ENCODE peak calls at places on chromosomes 1 and 21, in five cellular contexts. G, V, X, I and P are unnamed samples.

GRCh38 chr1:110119843-110120242 is 7.6 kb downstream of the UBL4B start:
- DNase-seq in V (no peak), X (no peak), G (peak; percentile 44), I (no peak), P (no peak)

GRCh38 chr1:186775881-186776560 is 52.7 kb upstream of the PLA2G4A start:
- DNase-seq in I (no peak), X (no peak), G (no peak), V (no peak), P (no peak)

GRCh38 chr1:35773711-35774110 is 3.9 kb upstream of the CLSPN start:
- DNase-seq in X (no peak), I (no peak), V (no peak), G (no peak), P (no peak)

GRCh38 chr1:39657402-39657801 is 14.5 kb downstream of the NT5C1A start:
- DNase-seq in X (peak; percentile 35), V (no peak), G (no peak), I (no peak), P (no peak)

GRCh38 chr21:34498623-34499022 is 13.4 kb downstream of the KCNE1 start:
- DNase-seq in X (peak; percentile 38), V (no peak), I (no peak), G (no peak), P (no peak)

GRCh38 chr1:15756143-15757015 is 2.2 kb upstream of the FBLIM1 start:
- DNase-seq in X (no peak), I (no peak), V (no peak), G (no peak), P (peak; percentile 80)

GRCh38 chr1:232428781-232429530 is 201.0 kb downstream of the SIPA1L2 start:
- DNase-seq in G (no peak), X (peak; percentile 89), V (no peak), I (no peak), P (no peak)

GRCh38 chr1:71526824-71527223 is 446.0 kb upstream of the ZRANB2 start:
- DNase-seq in I (no peak), G (no peak), X (no peak), V (no peak), P (no peak)

GRCh38 chr1:216600730-216601426 is 122.4 kb downstream of the ESRRG start:
- DNase-seq in X (peak; percentile 78), I (peak; percentile 46), G (peak; percentile 82), V (peak; percentile 59), P (peak; percentile 82)

GRCh38 chr1:29145739-29146437 is 22.2 kb upstream of the TMEM200B start:
- DNase-seq in V (no peak), G (no peak), X (peak; percentile 95), I (no peak), P (no peak)

GRCh38 chr1:107549152-107549810 is 408.4 kb downstream of the NTNG1 start:
- DNase-seq in I (no peak), X (no peak), V (no peak), G (no peak), P (no peak)

GRCh38 chr1:59418361-59418760 is 121.5 kb downstream of the FGGY start:
- DNase-seq in V (no peak), G (no peak), X (peak; percentile 55), I (no peak), P (no peak)

GRCh38 chr1:214401666-214402065 is 120.7 kb downstream of the SMYD2 start:
- DNase-seq in V (no peak), I (no peak), X (no peak), G (no peak), P (no peak)

GRCh38 chr1:87598429-87598828 is 269.7 kb downstream of the LMO4 start:
- DNase-seq in I (no peak), X (no peak), G (no peak), V (no peak), P (no peak)

GRCh38 chr1:160124709-160125478 is 9.3 kb downstream of the ATP1A2 start:
- DNase-seq in I (no peak), X (peak; percentile 89), V (no peak), G (no peak), P (no peak)

GRCh38 chr1:78490861-78491310 is at the start of gene PTGFR:
- DNase-seq in V (no peak), I (peak; percentile 51), G (no peak), X (peak; percentile 36), P (no peak)

GRCh38 chr1:54874079-54874830 is 12.7 kb downstream of the DHCR24 start:
- DNase-seq in G (no peak), X (peak; percentile 66), V (no peak), I (no peak), P (no peak)

GRCh38 chr1:29833596-29833995 is 597.3 kb downstream of the PTPRU start:
- DNase-seq in X (no peak), G (no peak), V (no peak), I (no peak), P (peak; percentile 17)

GRCh38 chr1:233372218-233373125 is 44.9 kb downstream of the MAP3K21 start:
- DNase-seq in X (no peak), I (no peak), G (no peak), V (no peak), P (no peak)

GRCh38 chr1:197924516-197925123 is 7.4 kb downstream of the LHX9 start:
- DNase-seq in G (no peak), X (peak; percentile 61), V (peak; percentile 46), I (peak; percentile 31), P (no peak)

GRCh38 chr1:223363057-223363855 is 720 bp downstream of the SUSD4 start:
- DNase-seq in V (no peak), X (peak; percentile 26), I (no peak), G (no peak), P (no peak)

GRCh38 chr1:109598655-109599054 is 20.8 kb downstream of the GNAT2 start:
- DNase-seq in I (no peak), X (no peak), G (no peak), V (no peak), P (no peak)

GRCh38 chr1:220483700-220484099 is 44.2 kb upstream of the MARK1 start:
- DNase-seq in G (no peak), V (no peak), X (no peak), I (no peak), P (no peak)

GRCh38 chr1:167173516-167174184 is 47.0 kb upstream of the POU2F1 start:
- DNase-seq in X (no peak), G (no peak), I (no peak), V (no peak), P (no peak)

GRCh38 chr1:239288964-239289535 is 97.3 kb upstream of the CHRM3 start:
- DNase-seq in V (no peak), X (no peak), G (no peak), I (no peak), P (no peak)

GRCh38 chr1:169680377-169681019 is 30.9 kb downstream of the SELL start:
- DNase-seq in I (no peak), G (peak; percentile 79), V (peak; percentile 56), X (no peak), P (no peak)

GRCh38 chr1:232923739-232924386 is 26.5 kb upstream of the NTPCR start:
- DNase-seq in I (no peak), X (peak; percentile 44), V (peak; percentile 31), G (no peak), P (no peak)

GRCh38 chr1:21269461-21270085 is 20.7 kb downstream of the ECE1 start:
- DNase-seq in X (no peak), I (no peak), V (no peak), G (no peak), P (peak; percentile 66)

GRCh38 chr1:21266119-21266774 is 24.0 kb downstream of the ECE1 start:
- DNase-seq in X (no peak), I (no peak), G (no peak), V (no peak), P (peak; percentile 57)

GRCh38 chr1:21267191-21268077 is 22.8 kb downstream of the ECE1 start:
- DNase-seq in G (no peak), X (no peak), I (no peak), V (no peak), P (peak; percentile 62)

GRCh38 chr1:21270086-21270689 is 20.1 kb downstream of the ECE1 start:
- DNase-seq in G (peak; percentile 93), I (peak; percentile 71), V (peak; percentile 82), X (peak; percentile 52), P (peak; percentile 83)

GRCh38 chr1:21268281-21269239 is 21.7 kb downstream of the ECE1 start:
- DNase-seq in X (no peak), I (no peak), G (peak; percentile 76), V (no peak), P (peak; percentile 77)
- TF ChIP-seq CTCF in X (no peak), I (no peak), G (no peak), V (no peak), P (no peak)

GRCh38 chr1:189673223-189673622 is 804.4 kb downstream of the BRINP3 start:
- DNase-seq in V (no peak), X (no peak), G (no peak), I (no peak), P (no peak)
- TF ChIP-seq CTCF in V (no peak), X (no peak), G (no peak), I (no peak), P (no peak)

DNA sequence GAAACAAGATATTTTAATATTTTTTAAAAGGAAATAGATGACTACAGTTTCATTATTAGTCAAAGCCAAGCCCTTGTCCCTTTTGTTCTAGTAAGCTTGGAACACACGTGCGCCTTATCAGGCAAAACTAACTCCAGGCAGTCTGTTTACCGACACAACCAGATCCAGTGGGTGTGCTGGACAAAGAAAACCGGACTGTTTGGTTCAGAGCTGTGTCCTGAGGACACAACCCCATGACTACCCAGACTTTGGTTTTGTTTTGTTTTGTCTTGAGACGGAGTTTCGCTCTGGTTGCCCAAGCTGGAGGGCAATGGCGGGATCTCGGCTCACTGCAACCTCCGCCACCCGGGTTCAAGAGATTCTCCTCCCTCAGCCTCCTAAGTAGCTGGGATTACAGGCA is 13.9 kb upstream of the RHOU start:
- DNase-seq in G (no peak), I (no peak), V (no peak), X (no peak), P (no peak)
- TF ChIP-seq CTCF in G (no peak), I (no peak), V (no peak), X (no peak), P (no peak)

GRCh38 chr21:33372582-33372981 is 30.6 kb upstream of the IFNGR2 start:
- DNase-seq in V (no peak), I (no peak), G (no peak), X (no peak), P (no peak)

GRCh38 chr21:33377221-33377620 is 26.0 kb upstream of the IFNGR2 start:
- DNase-seq in I (no peak), X (no peak), V (no peak), G (no peak), P (no peak)

GRCh38 chr21:33374080-33374873 is 28.9 kb upstream of the IFNGR2 start:
- DNase-seq in I (no peak), G (no peak), V (no peak), X (peak; percentile 58), P (no peak)

GRCh38 chr21:33373451-33373850 is 29.8 kb upstream of the IFNGR2 start:
- DNase-seq in X (no peak), G (no peak), I (no peak), V (no peak), P (no peak)

DNA sequence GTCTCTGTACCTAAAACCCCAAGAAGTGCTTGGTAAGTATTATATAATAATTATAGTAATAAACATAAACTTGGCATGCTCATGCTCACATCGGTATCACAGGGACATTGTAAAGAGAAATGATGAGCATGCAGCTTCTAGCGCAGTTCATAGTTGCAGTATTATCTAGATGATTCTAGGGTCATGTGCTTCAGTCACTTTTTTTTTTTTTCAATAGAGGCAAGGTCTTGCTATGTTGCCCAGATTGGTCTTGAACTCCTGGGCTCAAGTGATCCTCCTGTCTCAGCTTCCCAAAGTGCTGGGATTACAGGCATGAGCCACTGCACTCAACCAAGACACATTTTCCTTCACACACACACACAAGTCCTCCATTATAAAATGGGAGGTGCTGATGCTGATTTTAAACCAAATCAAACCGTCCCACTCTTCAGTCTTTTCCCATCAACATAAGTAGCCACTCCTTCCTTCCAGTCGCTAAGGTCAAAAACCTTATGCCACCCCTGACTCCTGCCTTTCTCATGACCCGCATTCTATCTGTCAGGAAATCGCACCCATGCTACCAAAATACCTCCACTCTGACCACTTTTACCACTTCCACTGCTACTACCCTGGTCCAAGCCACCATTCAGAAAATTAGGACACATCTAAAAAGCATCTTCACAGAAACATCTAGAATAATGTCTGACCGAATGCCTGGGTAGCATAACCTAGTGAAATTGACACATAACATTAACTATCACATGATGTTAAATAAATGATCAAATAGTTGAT is 28.2 kb upstream of the IFNGR2 start:
- DNase-seq in G (no peak), X (no peak), I (no peak), V (no peak), P (no peak)
- TF ChIP-seq CTCF in G (no peak), X (no peak), I (no peak), V (no peak), P (no peak)